ENCODE peak calls at places on chromosome 22, in four cellular contexts. B is K562, Z is HepG2, E is GM12878. V is an unnamed sample.

GRCh38 chr22:44410396-44411056 is 87.5 kb downstream of the RTL6 start:
- DNase-seq in B (no peak), E (no peak), Z (no peak), V (no peak)

GRCh38 chr22:39300198-39300830 is 19.1 kb downstream of the RPL3 start:
- DNase-seq in B (no peak), Z (no peak), E (no peak), V (no peak)

GRCh38 chr22:25174156-25174887 is 25.3 kb upstream of the CRYBB3 start:
- DNase-seq in B (no peak), E (no peak), Z (no peak), V (no peak)

GRCh38 chr22:43829904-43830851 is 18.1 kb upstream of the EFCAB6 start:
- DNase-seq in Z (no peak), B (no peak), E (no peak), V (peak)

GRCh38 chr22:30115705-30116104 is 35.4 kb downstream of the HORMAD2 start:
- DNase-seq in B (no peak), Z (no peak), E (no peak), V (no peak)

GRCh38 chr22:18070556-18071306 is 7.1 kb upstream of the PEX26 start:
- DNase-seq in B (peak), Z (peak), E (no peak), V (no peak)

GRCh38 chr22:35684732-35685131 is 32.9 kb upstream of the APOL5 start:
- DNase-seq in B (no peak), Z (no peak), E (no peak), V (no peak)

GRCh38 chr22:17047656-17048055 is 37.1 kb upstream of the IL17RA start:
- DNase-seq in B (no peak), E (no peak), Z (no peak), V (no peak)

GRCh38 chr22:49817359-49817758 is 10.3 kb downstream of the BRD1 start:
- DNase-seq in B (no peak), Z (no peak), E (no peak), V (no peak)

GRCh38 chr22:46064966-46065666 is 85.2 kb upstream of the PPARA start:
- DNase-seq in Z (no peak), B (no peak), E (no peak), V (no peak)
- TF ChIP-seq REST in Z (no peak), B (no peak), E (no peak), V (no peak)

DNA sequence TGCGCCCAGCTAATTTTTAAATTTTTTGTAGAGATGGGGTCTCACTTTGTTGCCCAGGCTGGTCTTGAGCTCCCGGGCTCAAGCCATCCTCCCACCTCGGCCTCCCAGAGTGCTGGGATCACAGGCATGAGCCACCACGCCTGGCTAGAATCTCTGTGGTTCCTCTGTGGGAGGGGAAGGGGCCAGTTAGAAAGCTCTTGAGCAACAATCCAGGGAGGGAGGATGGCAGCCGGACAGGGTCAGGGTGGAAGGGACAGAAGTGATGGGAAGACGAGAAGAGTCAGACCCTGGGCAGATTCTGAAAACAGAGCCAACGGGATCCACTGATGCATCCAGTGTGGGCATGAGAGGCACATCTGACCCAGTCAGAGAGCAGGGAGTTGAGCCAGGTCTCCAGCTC is 38.9 kb upstream of the MN1 start:
- DNase-seq in E (no peak), Z (no peak), B (no peak), V (no peak)
- TF ChIP-seq JUND in E (no peak), Z (no peak), B (no peak), V (no peak)

DNA sequence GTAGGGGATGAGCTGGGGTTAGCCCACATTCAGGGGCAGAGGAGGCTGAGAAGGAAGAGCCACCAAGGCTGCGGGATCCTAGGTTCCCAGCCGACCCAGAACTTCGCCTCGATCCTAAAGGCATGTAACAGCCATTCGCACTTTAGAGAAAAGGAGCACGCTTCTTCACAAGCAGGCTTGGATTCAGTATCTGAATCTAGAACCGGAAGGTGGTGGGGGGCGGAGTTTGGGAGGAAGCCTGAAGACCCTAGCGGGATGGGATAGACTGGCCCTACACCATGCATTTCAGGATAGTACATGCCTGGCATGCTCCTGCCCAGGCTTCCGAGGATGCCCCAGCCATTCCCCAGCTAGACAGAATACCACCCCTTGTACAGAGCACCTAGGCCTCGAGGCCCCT is 4.4 kb downstream of the SCARF2 start:
- DNase-seq in Z (no peak), E (no peak), B (no peak), V (no peak)
- TF ChIP-seq MXI1 in Z (no peak), E (no peak), B (no peak), V (no peak)

GRCh38 chr22:37126882-37127281 is 17.4 kb upstream of the TMPRSS6 start:
- DNase-seq in E (no peak), Z (no peak), B (peak), V (peak)

GRCh38 chr22:37128555-37129281 is 19.2 kb upstream of the TMPRSS6 start:
- DNase-seq in E (no peak), B (no peak), Z (no peak), V (no peak)

GRCh38 chr22:37127350-37127878 is 17.9 kb upstream of the TMPRSS6 start:
- DNase-seq in B (no peak), E (no peak), Z (no peak), V (no peak)

GRCh38 chr22:37123649-37124048 is 14.1 kb upstream of the TMPRSS6 start:
- DNase-seq in Z (no peak), B (peak), E (no peak), V (peak)

GRCh38 chr22:37126383-37126782 is 16.9 kb upstream of the TMPRSS6 start:
- DNase-seq in E (no peak), Z (peak), B (peak), V (no peak)
- TF ChIP-seq REST in E (no peak), Z (no peak), B (no peak), V (no peak)

DNA sequence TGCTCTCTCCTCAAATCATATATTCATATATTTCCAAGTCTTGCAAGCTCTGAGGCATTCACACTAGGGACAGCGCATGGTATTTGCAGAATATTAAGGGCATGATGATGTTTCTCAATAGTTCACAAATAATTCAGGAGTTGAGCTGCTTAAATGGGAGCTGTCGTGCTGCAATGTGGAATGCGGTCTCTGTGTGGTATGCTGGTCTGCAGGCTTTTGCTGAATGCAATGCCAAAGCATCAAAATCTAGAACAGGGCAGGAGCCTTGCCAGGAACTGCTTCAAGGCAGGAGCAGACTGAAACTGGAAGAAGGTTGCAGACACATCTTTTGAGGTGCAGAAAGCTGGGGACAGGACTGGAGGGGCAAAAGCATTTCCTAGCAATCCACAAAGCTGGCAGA is 1060.0 kb downstream of the TBC1D22A start:
- DNase-seq in B (no peak), E (no peak), Z (no peak), V (no peak)
- TF ChIP-seq JUND in B (no peak), E (no peak), Z (no peak), V (no peak)

GRCh38 chr22:33921576-33922181 is 1.4 kb upstream of the LARGE1 start:
- DNase-seq in Z (peak), B (no peak), E (no peak), V (peak)
- TF ChIP-seq MXI1 in Z (no peak), B (no peak), E (no peak), V (no peak)

GRCh38 chr22:26552466-26552865 is 37.5 kb downstream of the TPST2 start:
- DNase-seq in Z (no peak), E (no peak), B (no peak), V (no peak)

GRCh38 chr22:26548984-26549383 is 36.7 kb upstream of the TFIP11 start:
- DNase-seq in Z (no peak), B (no peak), E (no peak), V (no peak)

GRCh38 chr22:26551568-26551967 is 38.4 kb downstream of the TPST2 start:
- DNase-seq in Z (no peak), B (no peak), E (no peak), V (no peak)

GRCh38 chr22:26549902-26550497 is 37.7 kb upstream of the TFIP11 start:
- DNase-seq in B (no peak), Z (peak), E (no peak), V (no peak)

GRCh38 chr22:26550498-26551033 is 38.3 kb upstream of the TFIP11 start:
- DNase-seq in B (no peak), Z (peak), E (no peak), V (no peak)
- TF ChIP-seq REST in B (no peak), Z (no peak), E (no peak), V (no peak)

DNA sequence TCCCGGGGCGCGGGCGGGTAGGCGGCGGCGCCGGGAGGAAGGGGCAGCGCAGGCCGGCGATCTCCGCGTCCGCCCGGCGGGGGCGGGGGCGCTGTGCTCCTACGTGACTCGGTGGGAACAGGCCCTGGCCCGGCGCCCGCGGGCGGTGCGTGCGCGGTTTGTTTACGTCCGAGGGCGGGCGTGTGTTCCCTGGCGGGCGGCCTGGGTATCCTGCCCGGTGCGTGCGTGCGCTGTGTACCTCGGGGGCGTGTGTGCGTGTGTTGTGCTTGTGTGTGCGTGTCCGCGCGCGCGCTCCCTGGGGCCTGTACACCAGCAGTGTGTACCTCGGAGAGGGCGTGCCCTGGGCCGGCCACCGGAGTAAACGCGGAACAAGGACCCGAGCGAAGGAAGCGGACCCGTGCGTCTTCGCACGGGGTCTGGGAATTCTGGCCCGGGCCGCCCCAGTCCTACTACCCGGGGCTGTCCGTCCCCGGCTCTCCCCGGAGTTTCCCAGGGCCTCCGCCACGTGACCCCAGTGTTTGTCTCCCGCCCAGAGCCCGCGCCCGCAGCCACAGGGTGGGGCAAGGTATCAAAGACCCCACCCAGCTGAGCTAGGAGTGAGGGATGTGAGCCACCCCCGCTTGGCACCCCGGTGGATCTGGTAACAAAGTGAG is 769 bp downstream of the MAFF start:
- DNase-seq in E (no peak), Z (peak), B (peak), V (peak)
- TF ChIP-seq JUND in E (no peak), Z (no peak), B (peak), V (no peak)